ENCODE peak calls at places on chromosomes 11 and 22, in four cellular contexts. S is GM23248, N is RWPE1, T is GM13977. M is an unnamed sample.

GRCh38 chr11:57095417-57095816 is 86.3 kb upstream of the LRRC55 start:
- DNase-seq in S (no peak), N (no peak), T (no peak), M (no peak)

GRCh38 chr11:132686827-132687370 is 845.4 kb downstream of the OPCML start:
- DNase-seq in S (no peak), T (no peak), N (no peak), M (no peak)

GRCh38 chr11:72719551-72719950 is 32.7 kb downstream of the ARAP1 start:
- DNase-seq in S (no peak), N (no peak), T (no peak), M (no peak)

GRCh38 chr11:58770627-58771457 is 39.1 kb upstream of the GLYAT start:
- DNase-seq in T (no peak), S (peak), N (peak), M (peak)

GRCh38 chr22:45785458-45785857 is 113.8 kb downstream of the ATXN10 start:
- DNase-seq in N (peak), S (peak), T (no peak), M (no peak)

GRCh38 chr11:45798793-45799441 is 6.0 kb upstream of the SLC35C1 start:
- DNase-seq in N (no peak), S (no peak), T (no peak), M (peak)

GRCh38 chr11:130906616-130907015 is 9.7 kb downstream of the SNX19 start:
- DNase-seq in S (no peak), T (no peak), N (no peak), M (no peak)

GRCh38 chr11:4416306-4416705 is 22.8 kb upstream of the TRIM21 start:
- DNase-seq in T (no peak), S (no peak), N (no peak), M (no peak)

GRCh38 chr11:112553340-112553739 is 292.7 kb upstream of the PLET1 start:
- DNase-seq in T (no peak), N (no peak), S (no peak), M (no peak)

GRCh38 chr22:32050678-32051515 is 7.8 kb downstream of the SLC5A1 start:
- DNase-seq in T (peak), N (peak), S (peak), M (peak)

GRCh38 chr11:122808494-122808893 is 29.8 kb upstream of the CRTAM start:
- DNase-seq in N (no peak), S (peak), T (peak), M (peak)

GRCh38 chr22:41908409-41909289 is 6.2 kb downstream of the SHISA8 start:
- DNase-seq in N (no peak), S (no peak), T (no peak), M (no peak)

GRCh38 chr11:10125522-10126133 is 168.4 kb downstream of the SBF2 start:
- DNase-seq in T (no peak), N (no peak), S (peak), M (peak)

GRCh38 chr11:128488471-128488870 is 98.9 kb downstream of the ETS1 start:
- DNase-seq in N (peak), T (no peak), S (peak), M (peak)

GRCh38 chr11:120998581-120998980 is 25.3 kb upstream of the TBCEL start:
- DNase-seq in T (no peak), N (no peak), S (no peak), M (no peak)

GRCh38 chr11:104130161-104130560 is 33.8 kb downstream of the PDGFD start:
- DNase-seq in S (no peak), N (no peak), T (no peak), M (no peak)

GRCh38 chr11:134654161-134654915 is 242.3 kb upstream of the B3GAT1 start:
- DNase-seq in T (no peak), S (no peak), N (no peak), M (no peak)

GRCh38 chr11:2089536-2090165 is 49.5 kb downstream of the IGF2 start:
- DNase-seq in N (peak), S (peak), T (peak), M (peak)

GRCh38 chr11:72721689-72722049 is 30.5 kb downstream of the ARAP1 start:
- DNase-seq in S (peak), N (peak), T (no peak), M (no peak)

GRCh38 chr11:104826772-104827171 is 71.5 kb downstream of the CASP12 start:
- DNase-seq in T (no peak), N (no peak), S (no peak), M (no peak)

GRCh38 chr22:20533879-20534265 is 26.5 kb downstream of the MED15 start:
- DNase-seq in T (no peak), S (peak), N (no peak), M (no peak)

GRCh38 chr11:69800278-69800677 is 18.9 kb downstream of the FGF3 start:
- DNase-seq in S (no peak), N (no peak), T (no peak), M (no peak)

GRCh38 chr22:26558246-26558895 is 31.6 kb downstream of the TPST2 start:
- DNase-seq in T (no peak), N (no peak), S (peak), M (no peak)

GRCh38 chr11:24609778-24610177 is 112.9 kb downstream of the LUZP2 start:
- DNase-seq in N (no peak), S (no peak), T (no peak), M (no peak)

GRCh38 chr22:38718414-38718813 is 12.7 kb downstream of the GTPBP1 start:
- DNase-seq in N (peak), S (peak), T (no peak), M (peak)

GRCh38 chr11:62340269-62340901 is 3.1 kb downstream of the ASRGL1 start:
- DNase-seq in N (peak), T (peak), S (peak), M (peak)

GRCh38 chr22:36541831-36542391 is 12.9 kb upstream of the EIF3D start:
- DNase-seq in S (peak), T (no peak), N (peak), M (peak)

GRCh38 chr11:134576721-134577171 is 164.7 kb upstream of the B3GAT1 start:
- DNase-seq in T (no peak), S (no peak), N (no peak), M (no peak)

GRCh38 chr11:64746486-64746885 is 2.5 kb upstream of the RASGRP2 start:
- DNase-seq in S (no peak), T (peak), N (no peak), M (no peak)

GRCh38 chr11:45163956-45164575 is 17.6 kb downstream of the PRDM11 start:
- DNase-seq in S (peak), N (no peak), T (peak), M (no peak)

GRCh38 chr22:27295071-27295470 is 506.5 kb downstream of the MN1 start:
- DNase-seq in T (no peak), S (no peak), N (no peak), M (no peak)

GRCh38 chr11:117232911-117233409 is 489 bp downstream of the RNF214 start:
- DNase-seq in S (peak), T (peak), N (peak), M (peak)

GRCh38 chr22:50506611-50507420 is 686 bp downstream of the LMF2 start:
- DNase-seq in N (no peak), S (peak), T (no peak), M (peak)

GRCh38 chr11:38476808-38477565 is 1879.0 kb upstream of the RAG2 start:
- DNase-seq in T (no peak), S (no peak), N (no peak), M (no peak)

GRCh38 chr11:67615455-67616430 is 9.0 kb downstream of the NDUFV1 start:
- DNase-seq in N (peak), S (peak), T (peak), M (peak)

GRCh38 chr11:69912161-69912910 is 93.1 kb upstream of the FGF3 start:
- DNase-seq in S (no peak), N (no peak), T (no peak), M (no peak)

GRCh38 chr11:17238377-17238776 is 30.6 kb upstream of the PIK3C2A start:
- DNase-seq in T (no peak), N (no peak), S (no peak), M (no peak)

GRCh38 chr11:2138075-2138435 is 1.1 kb downstream of the IGF2 start:
- DNase-seq in T (no peak), N (no peak), S (no peak), M (no peak)

GRCh38 chr22:29202231-29203192 is 3.2 kb upstream of the EMID1 start:
- DNase-seq in T (peak), N (no peak), S (no peak), M (no peak)

M was measured in AG20443.